ENCODE peak calls at places on chromosomes 16 and 17, in five cellular contexts. One of them, this sample, is unnamed.

GRCh38 chr16:27355610-27356009 is 41.8 kb downstream of the IL4R start:
- DNase-seq in hypothalamus: no peak
- DNase-seq in T-helper 1 cell: peak; percentile 47
- DNase-seq in mesothelial cell of epicardium: no peak
- DNase-seq in AG10803: peak; percentile 37
- DNase-seq in this sample: peak; percentile 40

GRCh38 chr16:30628628-30629342 is 18.6 kb upstream of the ZNF689 start:
- DNase-seq in hypothalamus: peak; percentile 67
- DNase-seq in T-helper 1 cell: peak; percentile 74
- DNase-seq in mesothelial cell of epicardium: peak; percentile 88
- DNase-seq in AG10803: peak; percentile 66
- DNase-seq in this sample: peak; percentile 75

GRCh38 chr16:87724490-87725291 is 41.1 kb downstream of the KLHDC4 start:
- DNase-seq in hypothalamus: no peak
- DNase-seq in T-helper 1 cell: no peak
- DNase-seq in mesothelial cell of epicardium: no peak
- DNase-seq in AG10803: no peak
- DNase-seq in this sample: no peak

GRCh38 chr16:8568231-8568617 is 22.1 kb downstream of the TMEM114 start:
- DNase-seq in hypothalamus: no peak
- DNase-seq in T-helper 1 cell: no peak
- DNase-seq in mesothelial cell of epicardium: no peak
- DNase-seq in AG10803: no peak
- DNase-seq in this sample: no peak

GRCh38 chr16:49563666-49564065 is 190.1 kb downstream of the C16orf78 start:
- DNase-seq in hypothalamus: no peak
- DNase-seq in T-helper 1 cell: no peak
- DNase-seq in mesothelial cell of epicardium: no peak
- DNase-seq in AG10803: peak; percentile 10
- DNase-seq in this sample: peak; percentile 11

GRCh38 chr17:65956814-65957213 is 235.1 kb downstream of the CEP112 start:
- DNase-seq in hypothalamus: no peak
- DNase-seq in T-helper 1 cell: no peak
- DNase-seq in mesothelial cell of epicardium: no peak
- DNase-seq in AG10803: no peak
- DNase-seq in this sample: no peak

GRCh38 chr17:61239953-61240352 is 159.7 kb upstream of the TBX2 start:
- DNase-seq in hypothalamus: no peak
- DNase-seq in T-helper 1 cell: no peak
- DNase-seq in mesothelial cell of epicardium: no peak
- DNase-seq in AG10803: no peak
- DNase-seq in this sample: no peak

GRCh38 chr17:22514315-22514714 is 822.0 kb downstream of the KCNJ18 start:
- DNase-seq in hypothalamus: no peak
- DNase-seq in T-helper 1 cell: no peak
- DNase-seq in mesothelial cell of epicardium: no peak
- DNase-seq in AG10803: no peak
- DNase-seq in this sample: no peak

GRCh38 chr16:57516176-57516725 is 20.1 kb downstream of the CCDC102A start:
- DNase-seq in hypothalamus: no peak
- DNase-seq in T-helper 1 cell: no peak
- DNase-seq in mesothelial cell of epicardium: no peak
- DNase-seq in AG10803: no peak
- DNase-seq in this sample: no peak

GRCh38 chr17:82339634-82340580 is 6.3 kb upstream of the SECTM1 start:
- DNase-seq in hypothalamus: no peak
- DNase-seq in T-helper 1 cell: no peak
- DNase-seq in mesothelial cell of epicardium: no peak
- DNase-seq in AG10803: peak; percentile 15
- DNase-seq in this sample: no peak

GRCh38 chr16:86137359-86137758 is 238.4 kb downstream of the IRF8 start:
- DNase-seq in hypothalamus: no peak
- DNase-seq in T-helper 1 cell: no peak
- DNase-seq in mesothelial cell of epicardium: no peak
- DNase-seq in AG10803: no peak
- DNase-seq in this sample: no peak

GRCh38 chr17:42673885-42674754 is 2.7 kb downstream of the PLEKHH3 start:
- DNase-seq in hypothalamus: no peak
- DNase-seq in T-helper 1 cell: no peak
- DNase-seq in mesothelial cell of epicardium: no peak
- DNase-seq in AG10803: peak; percentile 56
- DNase-seq in this sample: peak; percentile 79

GRCh38 chr16:58024347-58024672 is 1.2 kb upstream of the MMP15 start:
- DNase-seq in hypothalamus: no peak
- DNase-seq in T-helper 1 cell: no peak
- DNase-seq in mesothelial cell of epicardium: no peak
- DNase-seq in AG10803: no peak
- DNase-seq in this sample: no peak

This sample was measured in EH.